ENCODE peak calls at places on chromosomes 16 and 17, in seven cellular contexts. U, D, H, R, O, M and I are unnamed samples.

GRCh38 chr17:20922128-20922670 is 120.6 kb downstream of the USP22 start:
- DNase-seq in U (peak), D (no peak), H (no peak), R (no peak), O (peak), M (no peak), I (no peak)

GRCh38 chr17:55510986-55511721 is at the start of gene SMIM36:
- DNase-seq in U (no peak), D (no peak), H (no peak), R (peak), O (no peak), M (no peak), I (no peak)

GRCh38 chr17:39568710-39569109 is 39.0 kb downstream of the NEUROD2 start:
- DNase-seq in U (no peak), D (no peak), H (no peak), R (no peak), O (no peak), M (no peak), I (no peak)

GRCh38 chr17:18039535-18040286 is 503 bp downstream of the GID4 start:
- DNase-seq in U (peak), D (peak), H (no peak), R (peak), O (no peak), M (no peak), I (peak)

GRCh38 chr16:28309811-28310311 is 17.5 kb downstream of the SBK1 start:
- DNase-seq in U (no peak), D (no peak), H (no peak), R (no peak), O (no peak), M (no peak), I (no peak)

GRCh38 chr16:89312194-89312593 is 94.7 kb downstream of the ZNF778 start:
- DNase-seq in U (no peak), D (no peak), H (no peak), R (no peak), O (no peak), M (no peak), I (no peak)

GRCh38 chr17:50322271-50322670 is 23.7 kb upstream of the XYLT2 start:
- DNase-seq in U (no peak), D (no peak), H (no peak), R (no peak), O (no peak), M (no peak), I (no peak)

GRCh38 chr17:31825961-31826691 is 32.9 kb downstream of the COPRS start:
- DNase-seq in U (peak), D (no peak), H (no peak), R (no peak), O (no peak), M (no peak), I (no peak)

GRCh38 chr16:85431431-85432124 is 181.5 kb upstream of the GSE1 start:
- DNase-seq in U (no peak), D (no peak), H (no peak), R (no peak), O (peak), M (no peak), I (no peak)

GRCh38 chr16:79269211-79269863 is 331.2 kb downstream of the MAF start:
- DNase-seq in U (no peak), D (no peak), H (no peak), R (no peak), O (no peak), M (peak), I (no peak)

GRCh38 chr16:53642094-53642493 is 61.6 kb downstream of the RPGRIP1L start:
- DNase-seq in U (no peak), D (no peak), H (no peak), R (no peak), O (peak), M (no peak), I (no peak)

GRCh38 chr16:11707679-11708197 is 34.9 kb downstream of the TXNDC11 start:
- DNase-seq in U (no peak), D (no peak), H (no peak), R (no peak), O (no peak), M (no peak), I (no peak)

GRCh38 chr17:64036198-64036922 is 15.9 kb upstream of the ICAM2 start:
- DNase-seq in U (peak), D (no peak), H (peak), R (no peak), O (no peak), M (no peak), I (peak)

GRCh38 chr17:79652999-79653643 is 42.3 kb upstream of the RBFOX3 start:
- DNase-seq in U (no peak), D (no peak), H (no peak), R (no peak), O (no peak), M (no peak), I (no peak)

GRCh38 chr16:88045820-88046303 is 94.6 kb downstream of the BANP start:
- DNase-seq in U (no peak), D (no peak), H (no peak), R (peak), O (no peak), M (peak), I (no peak)

GRCh38 chr16:22787456-22788189 is 26.3 kb upstream of the HS3ST2 start:
- DNase-seq in U (peak), D (no peak), H (no peak), R (no peak), O (peak), M (no peak), I (no peak)

GRCh38 chr16:31138621-31139578 is 3.4 kb upstream of the PRSS8 start:
- DNase-seq in U (peak), D (peak), H (peak), R (no peak), O (peak), M (no peak), I (peak)

GRCh38 chr16:49834496-49835009 is 21.4 kb downstream of the ZNF423 start:
- DNase-seq in U (no peak), D (no peak), H (no peak), R (no peak), O (no peak), M (no peak), I (peak)

GRCh38 chr17:43839670-43840101 is 6.7 kb upstream of the MPP3 start:
- DNase-seq in U (peak), D (peak), H (peak), R (no peak), O (no peak), M (no peak), I (no peak)

GRCh38 chr16:48223490-48223889 is 20.6 kb upstream of the LONP2 start:
- DNase-seq in U (no peak), D (no peak), H (no peak), R (peak), O (no peak), M (no peak), I (no peak)

GRCh38 chr17:16314189-16314588 is 39.1 kb downstream of the CENPV start:
- DNase-seq in U (no peak), D (no peak), H (no peak), R (no peak), O (peak), M (no peak), I (no peak)

GRCh38 chr17:43790311-43790940 is 10.2 kb downstream of the CFAP97D1 start:
- DNase-seq in U (peak), D (no peak), H (no peak), R (no peak), O (no peak), M (no peak), I (no peak)

GRCh38 chr16:22191966-22192260 is 14.2 kb upstream of the EEF2K start:
- DNase-seq in U (no peak), D (no peak), H (no peak), R (peak), O (no peak), M (no peak), I (no peak)

GRCh38 chr17:35460354-35460851 is 11.8 kb upstream of the SLFN13 start:
- DNase-seq in U (peak), D (peak), H (peak), R (peak), O (no peak), M (peak), I (peak)

GRCh38 chr17:21397341-21398050 is 21.3 kb downstream of the KCNJ12 start:
- DNase-seq in U (no peak), D (no peak), H (no peak), R (no peak), O (peak), M (no peak), I (no peak)

GRCh38 chr17:42286411-42287295 is 1.6 kb upstream of the STAT5A start:
- DNase-seq in U (no peak), D (no peak), H (no peak), R (no peak), O (no peak), M (no peak), I (no peak)

GRCh38 chr17:2125013-2125535 is 70.2 kb downstream of the HIC1 start:
- DNase-seq in U (no peak), D (no peak), H (no peak), R (no peak), O (peak), M (no peak), I (no peak)

GRCh38 chr17:1229891-1230571 is 40.2 kb upstream of the BHLHA9 start:
- DNase-seq in U (no peak), D (no peak), H (no peak), R (peak), O (no peak), M (no peak), I (no peak)

GRCh38 chr17:2068589-2069051 is 13.7 kb downstream of the HIC1 start:
- DNase-seq in U (peak), D (no peak), H (no peak), R (no peak), O (peak), M (no peak), I (no peak)

GRCh38 chr17:62692721-62693431 is 65.4 kb downstream of the MRC2 start:
- DNase-seq in U (peak), D (no peak), H (no peak), R (peak), O (peak), M (no peak), I (peak)

GRCh38 chr16:48075398-48075797 is 80.4 kb downstream of the ABCC12 start:
- DNase-seq in U (peak), D (no peak), H (no peak), R (no peak), O (peak), M (no peak), I (no peak)

GRCh38 chr16:48619547-48619946 is 9.6 kb upstream of the N4BP1 start:
- DNase-seq in U (no peak), D (no peak), H (no peak), R (no peak), O (no peak), M (no peak), I (no peak)

GRCh38 chr16:29028457-29029167 is 43.8 kb downstream of the LAT start:
- DNase-seq in U (no peak), D (no peak), H (no peak), R (no peak), O (no peak), M (no peak), I (no peak)

GRCh38 chr17:2511462-2512369 is at the start of gene METTL16:
- DNase-seq in U (peak), D (peak), H (peak), R (peak), O (peak), M (peak), I (peak)

GRCh38 chr17:6374761-6375312 is 60.1 kb downstream of the AIPL1 start:
- DNase-seq in U (peak), D (no peak), H (peak), R (no peak), O (peak), M (no peak), I (peak)

GRCh38 chr17:81252336-81253329 is 13.5 kb downstream of the NDUFAF8 start:
- DNase-seq in U (no peak), D (no peak), H (no peak), R (no peak), O (no peak), M (no peak), I (no peak)

GRCh38 chr16:17416461-17417221 is 54.1 kb downstream of the XYLT1 start:
- DNase-seq in U (no peak), D (no peak), H (no peak), R (peak), O (peak), M (peak), I (no peak)

GRCh38 chr16:88376835-88377726 is 5.7 kb upstream of the ZNF469 start:
- DNase-seq in U (no peak), D (peak), H (no peak), R (no peak), O (peak), M (no peak), I (no peak)

GRCh38 chr16:23785842-23786241 is 31.0 kb downstream of the CHP2 start:
- DNase-seq in U (no peak), D (no peak), H (no peak), R (no peak), O (no peak), M (no peak), I (no peak)

GRCh38 chr16:23784811-23785447 is 30.1 kb downstream of the CHP2 start:
- DNase-seq in U (peak), D (peak), H (no peak), R (no peak), O (peak), M (no peak), I (no peak)

GRCh38 chr16:23786964-23787571 is 32.2 kb downstream of the CHP2 start:
- DNase-seq in U (no peak), D (no peak), H (no peak), R (no peak), O (no peak), M (no peak), I (peak)

DNA sequence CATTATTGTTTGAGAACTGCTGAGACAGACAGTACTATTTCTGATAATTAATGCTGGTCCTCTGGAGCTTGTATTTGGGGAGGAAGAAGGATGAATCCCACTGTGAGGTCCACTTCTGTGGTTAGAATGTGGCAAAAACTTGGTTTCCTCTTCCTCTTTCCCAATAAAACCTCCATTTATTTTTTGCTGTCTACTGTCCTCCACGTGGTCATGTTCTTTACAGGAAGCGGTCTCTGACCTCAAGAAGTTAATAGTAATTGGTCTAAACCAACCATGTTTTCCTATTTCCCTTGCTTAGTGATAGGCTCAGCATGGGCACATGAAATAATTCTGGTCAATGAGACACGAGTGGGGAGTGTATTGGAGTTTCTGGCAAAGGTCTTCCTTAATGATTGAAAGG is 33.8 kb downstream of the CHP2 start:
- DNase-seq in U (no peak), D (no peak), H (no peak), R (no peak), O (no peak), M (no peak), I (no peak)
- H3K9ac ChIP-seq in U (no peak), D (no peak), H (no peak), R (no peak), O (no peak), M (no peak), I (no peak)

DNA sequence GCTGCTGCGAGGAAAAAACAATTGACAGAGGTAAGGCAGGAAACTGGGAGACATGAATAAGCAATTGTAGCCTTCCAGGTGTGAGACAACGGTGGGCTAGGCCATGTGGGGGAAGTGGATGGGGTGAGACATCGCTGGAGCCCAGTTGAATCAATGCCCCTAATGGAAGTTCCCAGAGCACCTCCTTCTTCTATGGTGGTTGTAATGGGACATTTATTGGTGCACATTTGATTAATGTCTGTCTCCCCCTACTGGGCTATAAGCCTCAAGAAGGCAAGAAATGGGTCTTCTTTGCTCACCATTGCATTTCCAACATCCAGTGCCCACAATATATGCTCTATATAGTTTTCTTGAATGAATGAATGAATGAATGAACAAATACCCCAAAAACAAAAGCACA is 22.7 kb upstream of the CD300E start:
- DNase-seq in U (peak), D (no peak), H (peak), R (peak), O (peak), M (no peak), I (no peak)
- H3K4me2 ChIP-seq in U (no peak), D (no peak), H (no peak), R (no peak), O (no peak), M (no peak), I (no peak)

GRCh38 chr17:78210111-78210510 is 3.9 kb upstream of the BIRC5 start:
- DNase-seq in U (no peak), D (no peak), H (no peak), R (no peak), O (no peak), M (no peak), I (no peak)

GRCh38 chr17:78214706-78215061 is 631 bp downstream of the BIRC5 start:
- DNase-seq in U (no peak), D (no peak), H (no peak), R (no peak), O (no peak), M (no peak), I (no peak)

GRCh38 chr17:78211032-78211431 is 3.0 kb upstream of the BIRC5 start:
- DNase-seq in U (no peak), D (no peak), H (no peak), R (no peak), O (no peak), M (no peak), I (no peak)

GRCh38 chr17:78219396-78220150 is 5.5 kb downstream of the BIRC5 start:
- DNase-seq in U (no peak), D (no peak), H (no peak), R (no peak), O (no peak), M (no peak), I (peak)

DNA sequence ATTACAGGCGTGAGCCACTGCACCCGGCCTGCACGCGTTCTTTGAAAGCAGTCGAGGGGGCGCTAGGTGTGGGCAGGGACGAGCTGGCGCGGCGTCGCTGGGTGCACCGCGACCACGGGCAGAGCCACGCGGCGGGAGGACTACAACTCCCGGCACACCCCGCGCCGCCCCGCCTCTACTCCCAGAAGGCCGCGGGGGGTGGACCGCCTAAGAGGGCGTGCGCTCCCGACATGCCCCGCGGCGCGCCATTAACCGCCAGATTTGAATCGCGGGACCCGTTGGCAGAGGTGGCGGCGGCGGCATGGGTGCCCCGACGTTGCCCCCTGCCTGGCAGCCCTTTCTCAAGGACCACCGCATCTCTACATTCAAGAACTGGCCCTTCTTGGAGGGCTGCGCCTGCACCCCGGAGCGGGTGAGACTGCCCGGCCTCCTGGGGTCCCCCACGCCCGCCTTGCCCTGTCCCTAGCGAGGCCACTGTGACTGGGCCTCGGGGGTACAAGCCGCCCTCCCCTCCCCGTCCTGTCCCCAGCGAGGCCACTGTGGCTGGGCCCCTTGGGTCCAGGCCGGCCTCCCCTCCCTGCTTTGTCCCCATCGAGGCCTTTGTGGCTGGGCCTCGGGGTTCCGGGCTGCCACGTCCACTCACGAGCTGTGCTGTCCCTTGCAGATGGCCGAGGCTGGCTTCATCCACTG is at the start of gene BIRC5:
- DNase-seq in U (peak), D (peak), H (peak), R (peak), O (peak), M (peak), I (peak)
- H3K9ac ChIP-seq in U (peak), D (peak), H (peak), R (peak), O (peak), M (peak), I (peak)

DNA sequence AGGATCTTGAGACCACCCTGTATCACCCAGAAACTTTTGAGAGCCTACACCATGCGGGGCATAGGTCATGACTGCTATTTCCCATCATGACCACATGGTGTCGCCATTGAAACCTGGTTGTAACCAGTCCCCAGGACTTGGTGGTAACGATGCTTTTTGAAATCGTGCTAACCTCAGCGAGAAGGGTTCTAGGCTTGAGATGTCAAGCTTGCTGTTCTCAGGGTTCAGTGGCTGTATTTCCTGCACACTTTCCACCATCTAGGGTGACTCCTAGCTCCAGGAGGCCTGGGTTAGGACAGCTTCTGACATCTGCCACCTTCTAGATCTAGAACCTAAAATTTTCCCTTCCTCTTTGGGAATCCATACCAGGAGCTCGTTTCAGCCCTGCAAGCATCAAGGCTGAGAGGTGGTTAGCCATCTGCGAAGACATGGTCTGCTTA is 13.0 kb upstream of the SPNS3 start:
- DNase-seq in U (peak), D (peak), H (peak), R (peak), O (peak), M (peak), I (peak)
- H3K4me2 ChIP-seq in U (peak), D (peak), H (peak), R (no peak), O (no peak), M (peak), I (no peak)

GRCh38 chr17:48004973-48005372 is 32.6 kb downstream of the COPZ2 start:
- DNase-seq in U (no peak), D (no peak), H (no peak), R (no peak), O (no peak), M (no peak), I (no peak)

GRCh38 chr17:48001187-48001586 is 30.3 kb downstream of the CDK5RAP3 start:
- DNase-seq in U (no peak), D (no peak), H (no peak), R (no peak), O (peak), M (no peak), I (no peak)

GRCh38 chr17:48002920-48003685 is 32.2 kb downstream of the CDK5RAP3 start:
- DNase-seq in U (no peak), D (no peak), H (no peak), R (no peak), O (peak), M (no peak), I (peak)

GRCh38 chr17:48002208-48002919 is 31.5 kb downstream of the CDK5RAP3 start:
- DNase-seq in U (peak), D (no peak), H (no peak), R (peak), O (peak), M (peak), I (peak)

DNA sequence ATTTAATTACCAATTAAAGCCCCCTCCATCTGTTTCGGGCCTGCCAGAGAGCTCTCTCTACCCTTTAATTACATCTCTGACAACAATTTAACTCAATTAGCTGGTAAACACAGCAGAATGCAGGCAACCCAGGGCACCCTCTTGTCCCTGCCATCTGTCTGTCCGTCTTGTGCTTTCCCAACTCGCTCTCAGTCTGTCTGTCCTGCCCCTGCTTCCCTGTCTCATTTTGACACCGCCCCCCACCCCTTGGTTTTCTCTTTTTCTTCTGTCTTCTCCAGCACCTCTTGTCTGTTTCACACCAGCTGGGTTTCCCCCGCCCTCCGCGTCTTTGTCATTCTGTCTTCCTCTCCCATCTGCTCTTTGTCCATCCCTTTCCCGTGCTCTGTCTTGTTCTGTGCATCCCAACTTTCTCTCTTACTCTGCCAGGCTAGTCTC is 32.8 kb downstream of the CDK5RAP3 start:
- DNase-seq in U (no peak), D (no peak), H (no peak), R (no peak), O (no peak), M (no peak), I (peak)
- H3K9ac ChIP-seq in U (peak), D (no peak), H (no peak), R (no peak), O (no peak), M (no peak), I (no peak)